ENCODE peak calls at places on chromosome 21, in six cellular contexts. One of them, this sample, is unnamed.

GRCh38 chr21:34582506-34583150 is 32.3 kb downstream of the RCAN1 start:
- DNase-seq in HEK293T: peak
- DNase-seq in iPS DF 19.7: no peak
- DNase-seq in SK-N-DZ: no peak
- DNase-seq in activated naive CD4-positive, alpha-beta T cell treated with anti-CD3 and anti-CD28 coated beads, Interleukin-2, amount 10 ng/mL, durations not matched to agents 7 days and 5 days: no peak
- DNase-seq in SIG-M5: no peak
- DNase-seq in this sample: peak

GRCh38 chr21:18840239-18840638 is 436.7 kb upstream of the TMPRSS15 start:
- DNase-seq in HEK293T: peak
- DNase-seq in iPS DF 19.7: no peak
- DNase-seq in SK-N-DZ: peak
- DNase-seq in activated naive CD4-positive, alpha-beta T cell treated with anti-CD3 and anti-CD28 coated beads, Interleukin-2, amount 10 ng/mL, durations not matched to agents 7 days and 5 days: no peak
- DNase-seq in SIG-M5: no peak
- DNase-seq in this sample: no peak

GRCh38 chr21:22900511-22900910 is 1902.3 kb downstream of the NCAM2 start:
- DNase-seq in HEK293T: no peak
- DNase-seq in iPS DF 19.7: no peak
- DNase-seq in SK-N-DZ: peak
- DNase-seq in activated naive CD4-positive, alpha-beta T cell treated with anti-CD3 and anti-CD28 coated beads, Interleukin-2, amount 10 ng/mL, durations not matched to agents 7 days and 5 days: no peak
- DNase-seq in SIG-M5: no peak
- DNase-seq in this sample: no peak

GRCh38 chr21:37916795-37917142 is 512 bp upstream of the KCNJ6 start:
- DNase-seq in HEK293T: peak
- DNase-seq in iPS DF 19.7: no peak
- DNase-seq in SK-N-DZ: peak
- DNase-seq in activated naive CD4-positive, alpha-beta T cell treated with anti-CD3 and anti-CD28 coated beads, Interleukin-2, amount 10 ng/mL, durations not matched to agents 7 days and 5 days: no peak
- DNase-seq in SIG-M5: no peak
- DNase-seq in this sample: peak

GRCh38 chr21:38223893-38224540 is 32.8 kb upstream of the KCNJ15 start:
- DNase-seq in HEK293T: no peak
- DNase-seq in iPS DF 19.7: no peak
- DNase-seq in SK-N-DZ: no peak
- DNase-seq in activated naive CD4-positive, alpha-beta T cell treated with anti-CD3 and anti-CD28 coated beads, Interleukin-2, amount 10 ng/mL, durations not matched to agents 7 days and 5 days: no peak
- DNase-seq in SIG-M5: no peak
- DNase-seq in this sample: no peak

GRCh38 chr21:26881504-26882228 is 36.5 kb upstream of the ADAMTS1 start:
- DNase-seq in HEK293T: no peak
- DNase-seq in iPS DF 19.7: no peak
- DNase-seq in SK-N-DZ: peak
- DNase-seq in activated naive CD4-positive, alpha-beta T cell treated with anti-CD3 and anti-CD28 coated beads, Interleukin-2, amount 10 ng/mL, durations not matched to agents 7 days and 5 days: no peak
- DNase-seq in SIG-M5: no peak
- DNase-seq in this sample: no peak

GRCh38 chr21:29449306-29449940 is 150.7 kb downstream of the BACH1 start:
- DNase-seq in HEK293T: no peak
- DNase-seq in iPS DF 19.7: no peak
- DNase-seq in SK-N-DZ: no peak
- DNase-seq in activated naive CD4-positive, alpha-beta T cell treated with anti-CD3 and anti-CD28 coated beads, Interleukin-2, amount 10 ng/mL, durations not matched to agents 7 days and 5 days: peak
- DNase-seq in SIG-M5: no peak
- DNase-seq in this sample: no peak

GRCh38 chr21:45450741-45451740 is 46.1 kb downstream of the COL18A1 start:
- DNase-seq in HEK293T: no peak
- DNase-seq in iPS DF 19.7: no peak
- DNase-seq in SK-N-DZ: no peak
- DNase-seq in activated naive CD4-positive, alpha-beta T cell treated with anti-CD3 and anti-CD28 coated beads, Interleukin-2, amount 10 ng/mL, durations not matched to agents 7 days and 5 days: no peak
- DNase-seq in SIG-M5: no peak
- DNase-seq in this sample: no peak

GRCh38 chr21:45317401-45318145 is 29.9 kb upstream of the POFUT2 start:
- DNase-seq in HEK293T: no peak
- DNase-seq in iPS DF 19.7: no peak
- DNase-seq in SK-N-DZ: no peak
- DNase-seq in activated naive CD4-positive, alpha-beta T cell treated with anti-CD3 and anti-CD28 coated beads, Interleukin-2, amount 10 ng/mL, durations not matched to agents 7 days and 5 days: no peak
- DNase-seq in SIG-M5: no peak
- DNase-seq in this sample: peak

GRCh38 chr21:38247738-38248509 is 8.9 kb upstream of the KCNJ15 start:
- DNase-seq in HEK293T: no peak
- DNase-seq in iPS DF 19.7: no peak
- DNase-seq in SK-N-DZ: no peak
- DNase-seq in activated naive CD4-positive, alpha-beta T cell treated with anti-CD3 and anti-CD28 coated beads, Interleukin-2, amount 10 ng/mL, durations not matched to agents 7 days and 5 days: no peak
- DNase-seq in SIG-M5: no peak
- DNase-seq in this sample: no peak

GRCh38 chr21:35470522-35470921 is 421.4 kb upstream of the RUNX1 start:
- DNase-seq in HEK293T: no peak
- DNase-seq in iPS DF 19.7: peak
- DNase-seq in SK-N-DZ: peak
- DNase-seq in activated naive CD4-positive, alpha-beta T cell treated with anti-CD3 and anti-CD28 coated beads, Interleukin-2, amount 10 ng/mL, durations not matched to agents 7 days and 5 days: no peak
- DNase-seq in SIG-M5: no peak
- DNase-seq in this sample: no peak

GRCh38 chr21:42642219-42642745 is 11.1 kb upstream of the PDE9A start:
- DNase-seq in HEK293T: no peak
- DNase-seq in iPS DF 19.7: no peak
- DNase-seq in SK-N-DZ: no peak
- DNase-seq in activated naive CD4-positive, alpha-beta T cell treated with anti-CD3 and anti-CD28 coated beads, Interleukin-2, amount 10 ng/mL, durations not matched to agents 7 days and 5 days: no peak
- DNase-seq in SIG-M5: no peak
- DNase-seq in this sample: no peak

GRCh38 chr21:42748620-42749176 is 95.3 kb downstream of the PDE9A start:
- DNase-seq in HEK293T: no peak
- DNase-seq in iPS DF 19.7: no peak
- DNase-seq in SK-N-DZ: no peak
- DNase-seq in activated naive CD4-positive, alpha-beta T cell treated with anti-CD3 and anti-CD28 coated beads, Interleukin-2, amount 10 ng/mL, durations not matched to agents 7 days and 5 days: no peak
- DNase-seq in SIG-M5: no peak
- DNase-seq in this sample: no peak

GRCh38 chr21:38486221-38486620 is 12.1 kb downstream of the ERG start:
- DNase-seq in HEK293T: no peak
- DNase-seq in iPS DF 19.7: no peak
- DNase-seq in SK-N-DZ: no peak
- DNase-seq in activated naive CD4-positive, alpha-beta T cell treated with anti-CD3 and anti-CD28 coated beads, Interleukin-2, amount 10 ng/mL, durations not matched to agents 7 days and 5 days: no peak
- DNase-seq in SIG-M5: no peak
- DNase-seq in this sample: no peak

GRCh38 chr21:43290529-43291346 is 121.9 kb downstream of the CRYAA start:
- DNase-seq in HEK293T: no peak
- DNase-seq in iPS DF 19.7: no peak
- DNase-seq in SK-N-DZ: no peak
- DNase-seq in activated naive CD4-positive, alpha-beta T cell treated with anti-CD3 and anti-CD28 coated beads, Interleukin-2, amount 10 ng/mL, durations not matched to agents 7 days and 5 days: no peak
- DNase-seq in SIG-M5: no peak
- DNase-seq in this sample: no peak

GRCh38 chr21:38349111-38349746 is 92.4 kb downstream of the KCNJ15 start:
- DNase-seq in HEK293T: no peak
- DNase-seq in iPS DF 19.7: no peak
- DNase-seq in SK-N-DZ: peak
- DNase-seq in activated naive CD4-positive, alpha-beta T cell treated with anti-CD3 and anti-CD28 coated beads, Interleukin-2, amount 10 ng/mL, durations not matched to agents 7 days and 5 days: no peak
- DNase-seq in SIG-M5: no peak
- DNase-seq in this sample: no peak

GRCh38 chr21:24781146-24781545 is 826.1 kb downstream of the MRPL39 start:
- DNase-seq in HEK293T: no peak
- DNase-seq in iPS DF 19.7: no peak
- DNase-seq in SK-N-DZ: no peak
- DNase-seq in activated naive CD4-positive, alpha-beta T cell treated with anti-CD3 and anti-CD28 coated beads, Interleukin-2, amount 10 ng/mL, durations not matched to agents 7 days and 5 days: no peak
- DNase-seq in SIG-M5: no peak
- DNase-seq in this sample: no peak

GRCh38 chr21:26115899-26116298 is 54.7 kb downstream of the APP start:
- DNase-seq in HEK293T: no peak
- DNase-seq in iPS DF 19.7: no peak
- DNase-seq in SK-N-DZ: no peak
- DNase-seq in activated naive CD4-positive, alpha-beta T cell treated with anti-CD3 and anti-CD28 coated beads, Interleukin-2, amount 10 ng/mL, durations not matched to agents 7 days and 5 days: no peak
- DNase-seq in SIG-M5: no peak
- DNase-seq in this sample: no peak